ENCODE peak calls at places on chromosomes 16 and 17, in eight cellular contexts. One of them, this sample, is unnamed.

GRCh38 chr16:84396537-84397008 is 28.2 kb downstream of the ATP2C2 start:
- DNase-seq in effector memory CD4-positive, alpha-beta T cell: no peak
- DNase-seq in tibial artery: no peak
- DNase-seq in neural progenitor cell: peak; percentile 34
- DNase-seq in CD8-positive, alpha-beta memory T cell: no peak
- DNase-seq in endodermal cell: no peak
- DNase-seq in fibroblast of lung: no peak
- DNase-seq in thoracic aorta: no peak
- DNase-seq in this sample: no peak

GRCh38 chr17:79288950-79289349 is 214.3 kb downstream of the ENGASE start:
- DNase-seq in effector memory CD4-positive, alpha-beta T cell: no peak
- DNase-seq in tibial artery: no peak
- DNase-seq in neural progenitor cell: no peak
- DNase-seq in CD8-positive, alpha-beta memory T cell: no peak
- DNase-seq in endodermal cell: no peak
- DNase-seq in fibroblast of lung: no peak
- DNase-seq in thoracic aorta: no peak
- DNase-seq in this sample: no peak

GRCh38 chr16:12901204-12901596 is 198 bp upstream of the SHISA9 start:
- DNase-seq in effector memory CD4-positive, alpha-beta T cell: no peak
- DNase-seq in tibial artery: no peak
- DNase-seq in neural progenitor cell: peak; percentile 94
- DNase-seq in CD8-positive, alpha-beta memory T cell: no peak
- DNase-seq in endodermal cell: peak; percentile 93
- DNase-seq in fibroblast of lung: no peak
- DNase-seq in thoracic aorta: no peak
- DNase-seq in this sample: no peak

GRCh38 chr17:1509255-1509943 is 7.0 kb downstream of the INPP5K start:
- DNase-seq in effector memory CD4-positive, alpha-beta T cell: no peak
- DNase-seq in tibial artery: no peak
- DNase-seq in neural progenitor cell: no peak
- DNase-seq in CD8-positive, alpha-beta memory T cell: no peak
- DNase-seq in endodermal cell: peak; percentile 48
- DNase-seq in fibroblast of lung: no peak
- DNase-seq in thoracic aorta: no peak
- DNase-seq in this sample: no peak

GRCh38 chr16:54411555-54411954 is 125.0 kb upstream of the IRX3 start:
- DNase-seq in effector memory CD4-positive, alpha-beta T cell: no peak
- DNase-seq in tibial artery: no peak
- DNase-seq in neural progenitor cell: peak; percentile 30
- DNase-seq in CD8-positive, alpha-beta memory T cell: no peak
- DNase-seq in endodermal cell: peak; percentile 61
- DNase-seq in fibroblast of lung: no peak
- DNase-seq in thoracic aorta: no peak
- DNase-seq in this sample: no peak

GRCh38 chr17:5705081-5705875 is 121.0 kb upstream of the NLRP1 start:
- DNase-seq in effector memory CD4-positive, alpha-beta T cell: no peak
- DNase-seq in tibial artery: no peak
- DNase-seq in neural progenitor cell: peak; percentile 77
- DNase-seq in CD8-positive, alpha-beta memory T cell: no peak
- DNase-seq in endodermal cell: peak; percentile 94
- DNase-seq in fibroblast of lung: peak; percentile 4
- DNase-seq in thoracic aorta: no peak
- DNase-seq in this sample: no peak

GRCh38 chr17:42918902-42919521 is 18.4 kb downstream of the G6PC1 start:
- DNase-seq in effector memory CD4-positive, alpha-beta T cell: no peak
- DNase-seq in tibial artery: no peak
- DNase-seq in neural progenitor cell: no peak
- DNase-seq in CD8-positive, alpha-beta memory T cell: no peak
- DNase-seq in endodermal cell: no peak
- DNase-seq in fibroblast of lung: peak; percentile 11
- DNase-seq in thoracic aorta: no peak
- DNase-seq in this sample: no peak

GRCh38 chr17:45289316-45290268 is 27.2 kb downstream of the MAP3K14 start:
- DNase-seq in effector memory CD4-positive, alpha-beta T cell: no peak
- DNase-seq in tibial artery: no peak
- DNase-seq in neural progenitor cell: no peak
- DNase-seq in CD8-positive, alpha-beta memory T cell: no peak
- DNase-seq in endodermal cell: peak; percentile 48
- DNase-seq in fibroblast of lung: no peak
- DNase-seq in thoracic aorta: no peak
- DNase-seq in this sample: no peak

GRCh38 chr17:15263206-15263579 is 1.9 kb downstream of the PMP22 start:
- DNase-seq in effector memory CD4-positive, alpha-beta T cell: no peak
- DNase-seq in tibial artery: peak; percentile 97
- DNase-seq in neural progenitor cell: peak; percentile 73
- DNase-seq in CD8-positive, alpha-beta memory T cell: no peak
- DNase-seq in endodermal cell: no peak
- DNase-seq in fibroblast of lung: peak; percentile 91
- DNase-seq in thoracic aorta: peak; percentile 81
- DNase-seq in this sample: no peak

GRCh38 chr17:76466775-76467130 is 650 bp upstream of the AANAT start:
- DNase-seq in effector memory CD4-positive, alpha-beta T cell: no peak
- DNase-seq in tibial artery: no peak
- DNase-seq in neural progenitor cell: no peak
- DNase-seq in CD8-positive, alpha-beta memory T cell: no peak
- DNase-seq in endodermal cell: no peak
- DNase-seq in fibroblast of lung: no peak
- DNase-seq in thoracic aorta: no peak
- DNase-seq in this sample: no peak

GRCh38 chr17:80217703-80218362 is 2.3 kb downstream of the SGSH start:
- DNase-seq in effector memory CD4-positive, alpha-beta T cell: no peak
- DNase-seq in tibial artery: no peak
- DNase-seq in neural progenitor cell: no peak
- DNase-seq in CD8-positive, alpha-beta memory T cell: no peak
- DNase-seq in endodermal cell: no peak
- DNase-seq in fibroblast of lung: no peak
- DNase-seq in thoracic aorta: no peak
- DNase-seq in this sample: no peak

GRCh38 chr16:84774810-84775209 is 45.0 kb upstream of the CRISPLD2 start:
- DNase-seq in effector memory CD4-positive, alpha-beta T cell: no peak
- DNase-seq in tibial artery: peak; percentile 64
- DNase-seq in neural progenitor cell: no peak
- DNase-seq in CD8-positive, alpha-beta memory T cell: no peak
- DNase-seq in endodermal cell: no peak
- DNase-seq in fibroblast of lung: peak; percentile 95
- DNase-seq in thoracic aorta: no peak
- DNase-seq in this sample: no peak

GRCh38 chr17:70622382-70623260 is 453.3 kb downstream of the KCNJ2 start:
- DNase-seq in effector memory CD4-positive, alpha-beta T cell: no peak
- DNase-seq in tibial artery: no peak
- DNase-seq in neural progenitor cell: peak; percentile 81
- DNase-seq in CD8-positive, alpha-beta memory T cell: no peak
- DNase-seq in endodermal cell: peak; percentile 91
- DNase-seq in fibroblast of lung: peak; percentile 59
- DNase-seq in thoracic aorta: no peak
- DNase-seq in this sample: no peak

GRCh38 chr17:17693955-17694228 is 12.6 kb downstream of the RAI1 start:
- DNase-seq in effector memory CD4-positive, alpha-beta T cell: no peak
- DNase-seq in tibial artery: no peak
- DNase-seq in neural progenitor cell: peak; percentile 38
- DNase-seq in CD8-positive, alpha-beta memory T cell: no peak
- DNase-seq in endodermal cell: no peak
- DNase-seq in fibroblast of lung: no peak
- DNase-seq in thoracic aorta: no peak
- DNase-seq in this sample: no peak

GRCh38 chr17:17694229-17695081 is 13.2 kb downstream of the RAI1 start:
- DNase-seq in effector memory CD4-positive, alpha-beta T cell: peak; percentile 71
- DNase-seq in tibial artery: peak; percentile 77
- DNase-seq in neural progenitor cell: peak; percentile 90
- DNase-seq in CD8-positive, alpha-beta memory T cell: peak; percentile 73
- DNase-seq in endodermal cell: peak; percentile 91
- DNase-seq in fibroblast of lung: peak; percentile 60
- DNase-seq in thoracic aorta: peak; percentile 36
- DNase-seq in this sample: peak; percentile 76

GRCh38 chr17:17696871-17697633 is 15.8 kb downstream of the RAI1 start:
- DNase-seq in effector memory CD4-positive, alpha-beta T cell: no peak
- DNase-seq in tibial artery: no peak
- DNase-seq in neural progenitor cell: no peak
- DNase-seq in CD8-positive, alpha-beta memory T cell: no peak
- DNase-seq in endodermal cell: no peak
- DNase-seq in fibroblast of lung: no peak
- DNase-seq in thoracic aorta: no peak
- DNase-seq in this sample: no peak

GRCh38 chr17:17698371-17698770 is 17.1 kb downstream of the RAI1 start:
- DNase-seq in effector memory CD4-positive, alpha-beta T cell: no peak
- DNase-seq in tibial artery: no peak
- DNase-seq in neural progenitor cell: peak; percentile 51
- DNase-seq in CD8-positive, alpha-beta memory T cell: no peak
- DNase-seq in endodermal cell: peak; percentile 83
- DNase-seq in fibroblast of lung: no peak
- DNase-seq in thoracic aorta: no peak
- DNase-seq in this sample: no peak

GRCh38 chr17:17696075-17696474 is 14.8 kb downstream of the RAI1 start:
- DNase-seq in effector memory CD4-positive, alpha-beta T cell: no peak
- DNase-seq in tibial artery: no peak
- DNase-seq in neural progenitor cell: no peak
- DNase-seq in CD8-positive, alpha-beta memory T cell: no peak
- DNase-seq in endodermal cell: no peak
- DNase-seq in fibroblast of lung: no peak
- DNase-seq in thoracic aorta: no peak
- DNase-seq in this sample: no peak
- H3K27me3 ChIP-seq in effector memory CD4-positive, alpha-beta T cell: no peaks in the 10 kb centered on the region
- H3K27me3 ChIP-seq in tibial artery: no peaks in the 10 kb centered on the region
- H3K27me3 ChIP-seq in neural progenitor cell: peaks cover 57% of the 10 kb centered on the region
- H3K27me3 ChIP-seq in CD8-positive, alpha-beta memory T cell: no peaks in the 10 kb centered on the region
- H3K27me3 ChIP-seq in endodermal cell: peaks cover 48% of the 10 kb centered on the region
- H3K27me3 ChIP-seq in fibroblast of lung: no peaks in the 10 kb centered on the region
- H3K27me3 ChIP-seq in thoracic aorta: no peaks in the 10 kb centered on the region
- H3K27me3 ChIP-seq in this sample: no peaks in the 10 kb centered on the region

DNA sequence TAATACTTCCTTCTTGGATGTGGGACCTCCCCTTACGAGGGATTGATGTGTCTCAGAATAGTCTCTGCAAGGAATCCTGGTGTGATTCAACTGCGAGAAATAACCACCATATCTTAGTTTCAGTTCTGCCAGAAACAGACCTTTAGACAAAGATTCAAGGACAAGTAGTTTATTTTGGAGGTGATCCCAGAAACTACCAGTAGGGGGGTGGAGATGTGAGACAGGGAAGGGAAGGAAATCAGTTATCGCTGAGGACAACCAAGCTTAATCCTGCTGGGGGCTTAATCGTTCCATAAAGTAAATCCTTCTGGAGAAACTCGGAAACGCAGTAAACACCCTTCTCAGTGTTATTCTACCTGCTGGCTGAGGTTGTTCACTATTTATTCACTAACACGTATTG is 5.0 kb upstream of the SDR42E1 start:
- DNase-seq in effector memory CD4-positive, alpha-beta T cell: no peak
- DNase-seq in tibial artery: no peak
- DNase-seq in neural progenitor cell: no peak
- DNase-seq in CD8-positive, alpha-beta memory T cell: no peak
- DNase-seq in endodermal cell: no peak
- DNase-seq in fibroblast of lung: peak; percentile 24
- DNase-seq in thoracic aorta: no peak
- DNase-seq in this sample: no peak
- H3K27me3 ChIP-seq in effector memory CD4-positive, alpha-beta T cell: no peaks in the 10 kb centered on the region
- H3K27me3 ChIP-seq in tibial artery: peaks cover 4% of the 10 kb centered on the region
- H3K27me3 ChIP-seq in neural progenitor cell: no peaks in the 10 kb centered on the region
- H3K27me3 ChIP-seq in CD8-positive, alpha-beta memory T cell: peaks cover 5% of the 10 kb centered on the region
- H3K27me3 ChIP-seq in endodermal cell: no peaks in the 10 kb centered on the region
- H3K27me3 ChIP-seq in fibroblast of lung: peaks cover 3% of the 10 kb centered on the region
- H3K27me3 ChIP-seq in thoracic aorta: no peaks in the 10 kb centered on the region
- H3K27me3 ChIP-seq in this sample: no peaks in the 10 kb centered on the region

GRCh38 chr16:87685766-87686165 is 80.0 kb downstream of the KLHDC4 start:
- DNase-seq in effector memory CD4-positive, alpha-beta T cell: no peak
- DNase-seq in tibial artery: no peak
- DNase-seq in neural progenitor cell: no peak
- DNase-seq in CD8-positive, alpha-beta memory T cell: no peak
- DNase-seq in endodermal cell: no peak
- DNase-seq in fibroblast of lung: no peak
- DNase-seq in thoracic aorta: no peak
- DNase-seq in this sample: no peak
- H3K27me3 ChIP-seq in effector memory CD4-positive, alpha-beta T cell: no peaks in the 10 kb centered on the region
- H3K27me3 ChIP-seq in tibial artery: peaks cover 84% of the 10 kb centered on the region
- H3K27me3 ChIP-seq in neural progenitor cell: no peaks in the 10 kb centered on the region
- H3K27me3 ChIP-seq in CD8-positive, alpha-beta memory T cell: no peaks in the 10 kb centered on the region
- H3K27me3 ChIP-seq in endodermal cell: no peaks in the 10 kb centered on the region
- H3K27me3 ChIP-seq in fibroblast of lung: no peaks in the 10 kb centered on the region
- H3K27me3 ChIP-seq in thoracic aorta: no peaks in the 10 kb centered on the region
- H3K27me3 ChIP-seq in this sample: no peaks in the 10 kb centered on the region

GRCh38 chr17:48731355-48731754 is 2.8 kb upstream of the HOXB13 start:
- DNase-seq in effector memory CD4-positive, alpha-beta T cell: no peak
- DNase-seq in tibial artery: no peak
- DNase-seq in neural progenitor cell: no peak
- DNase-seq in CD8-positive, alpha-beta memory T cell: no peak
- DNase-seq in endodermal cell: no peak
- DNase-seq in fibroblast of lung: no peak
- DNase-seq in thoracic aorta: no peak
- DNase-seq in this sample: no peak

GRCh38 chr17:48735057-48735341 is 6.4 kb upstream of the HOXB13 start:
- DNase-seq in effector memory CD4-positive, alpha-beta T cell: no peak
- DNase-seq in tibial artery: no peak
- DNase-seq in neural progenitor cell: no peak
- DNase-seq in CD8-positive, alpha-beta memory T cell: no peak
- DNase-seq in endodermal cell: no peak
- DNase-seq in fibroblast of lung: no peak
- DNase-seq in thoracic aorta: no peak
- DNase-seq in this sample: no peak

GRCh38 chr17:48733632-48734327 is 5.2 kb upstream of the HOXB13 start:
- DNase-seq in effector memory CD4-positive, alpha-beta T cell: no peak
- DNase-seq in tibial artery: no peak
- DNase-seq in neural progenitor cell: peak; percentile 50
- DNase-seq in CD8-positive, alpha-beta memory T cell: no peak
- DNase-seq in endodermal cell: no peak
- DNase-seq in fibroblast of lung: no peak
- DNase-seq in thoracic aorta: no peak
- DNase-seq in this sample: no peak

GRCh38 chr17:48734328-48735056 is 5.9 kb upstream of the HOXB13 start:
- DNase-seq in effector memory CD4-positive, alpha-beta T cell: no peak
- DNase-seq in tibial artery: no peak
- DNase-seq in neural progenitor cell: no peak
- DNase-seq in CD8-positive, alpha-beta memory T cell: no peak
- DNase-seq in endodermal cell: peak; percentile 59
- DNase-seq in fibroblast of lung: no peak
- DNase-seq in thoracic aorta: no peak
- DNase-seq in this sample: no peak

DNA sequence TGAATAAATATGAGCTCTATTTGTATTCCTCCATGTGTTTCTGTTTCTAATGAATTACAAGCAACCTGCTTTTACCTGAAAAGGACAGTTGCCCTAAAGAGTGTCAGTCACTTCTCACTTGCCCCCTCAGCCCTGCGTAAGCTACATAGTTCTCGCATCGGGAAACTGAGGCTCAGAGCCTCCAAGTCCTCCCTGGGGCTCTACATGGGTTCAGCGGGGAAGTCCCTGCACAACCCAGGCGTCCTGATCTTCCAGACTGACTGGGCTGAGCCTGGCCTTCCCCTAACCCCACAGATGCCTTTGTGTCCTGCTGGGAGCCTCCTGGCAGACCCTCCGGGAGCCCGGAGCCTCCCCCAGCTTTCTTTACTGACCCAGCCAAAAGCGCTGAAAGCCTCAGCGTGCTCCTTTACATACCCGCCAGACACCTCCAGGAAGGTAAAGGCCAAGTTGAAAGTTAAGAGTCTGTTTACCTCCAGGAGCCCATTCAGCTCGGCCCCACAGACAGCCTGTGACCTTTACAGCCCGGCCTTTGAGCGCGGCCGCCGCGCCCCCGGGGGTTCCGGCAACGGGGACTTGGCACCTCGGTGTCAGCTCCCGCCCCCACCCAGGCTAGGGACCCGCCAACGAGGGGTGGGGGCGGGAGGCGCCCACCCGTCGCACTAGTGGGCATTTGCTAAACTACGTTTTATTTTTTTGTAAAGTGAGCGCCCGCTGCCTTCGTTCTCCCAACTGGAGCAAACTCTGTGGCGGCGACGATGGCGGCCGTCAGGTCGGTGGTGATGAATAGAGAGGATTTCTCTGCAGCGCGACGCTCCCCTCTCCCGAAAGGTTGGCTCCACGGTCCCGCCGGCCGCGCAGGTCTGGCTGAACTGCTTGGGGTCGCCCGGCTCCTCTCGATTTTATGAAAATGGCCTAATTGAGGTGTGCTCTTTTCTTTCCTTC is 4.4 kb upstream of the HOXB13 start:
- DNase-seq in effector memory CD4-positive, alpha-beta T cell: no peak
- DNase-seq in tibial artery: no peak
- DNase-seq in neural progenitor cell: peak; percentile 50
- DNase-seq in CD8-positive, alpha-beta memory T cell: no peak
- DNase-seq in endodermal cell: peak; percentile 90
- DNase-seq in fibroblast of lung: no peak
- DNase-seq in thoracic aorta: no peak
- DNase-seq in this sample: no peak
- H3K27me3 ChIP-seq in effector memory CD4-positive, alpha-beta T cell: peaks cover 56% of the 10 kb centered on the region
- H3K27me3 ChIP-seq in tibial artery: peaks cover 98% of the 10 kb centered on the region
- H3K27me3 ChIP-seq in neural progenitor cell: peaks cover 100% of the 10 kb centered on the region
- H3K27me3 ChIP-seq in CD8-positive, alpha-beta memory T cell: peaks cover 91% of the 10 kb centered on the region
- H3K27me3 ChIP-seq in endodermal cell: peaks cover 100% of the 10 kb centered on the region
- H3K27me3 ChIP-seq in fibroblast of lung: peaks cover 83% of the 10 kb centered on the region
- H3K27me3 ChIP-seq in thoracic aorta: peaks cover 27% of the 10 kb centered on the region
- H3K27me3 ChIP-seq in this sample: peaks cover 69% of the 10 kb centered on the region

This sample was measured in CD8-positive, alpha-beta T cell.